ENCODE peak calls at places on chromosomes 4 and X, in four cellular contexts. One of them, this sample, is unnamed.

GRCh38 chr4:15672096-15672495 is 9.5 kb upstream of the FAM200B start:
- DNase-seq in GM12878: no peak
- DNase-seq in H1: no peak
- DNase-seq in HepG2: no peak
- DNase-seq in this sample: no peak

GRCh38 chrX:18666614-18667013 is 5.3 kb downstream of the RS1 start:
- DNase-seq in GM12878: no peak
- DNase-seq in HepG2: no peak
- DNase-seq in H1: no peak
- DNase-seq in this sample: no peak

GRCh38 chr4:168221298-168221697 is 97.3 kb downstream of the DDX60 start:
- DNase-seq in HepG2: no peak
- DNase-seq in H1: no peak
- DNase-seq in GM12878: no peak
- DNase-seq in this sample: no peak

GRCh38 chrX:1387141-1387776 is 4.7 kb downstream of the SLC25A6 start:
- DNase-seq in GM12878: no peak
- DNase-seq in H1: peak; percentile 43
- DNase-seq in HepG2: no peak
- DNase-seq in this sample: no peak

GRCh38 chr4:53281438-53281837 is 84.4 kb downstream of the SCFD2 start:
- DNase-seq in H1: no peak
- DNase-seq in HepG2: no peak
- DNase-seq in GM12878: no peak
- DNase-seq in this sample: no peak

GRCh38 chr4:123116412-123116811 is 194.0 kb upstream of the NUDT6 start:
- DNase-seq in HepG2: peak; percentile 37
- DNase-seq in GM12878: no peak
- DNase-seq in H1: no peak
- DNase-seq in this sample: no peak

GRCh38 chr4:26081795-26082498 is 167.9 kb downstream of the SMIM20 start:
- DNase-seq in H1: no peak
- DNase-seq in HepG2: peak; percentile 32
- DNase-seq in GM12878: no peak
- DNase-seq in this sample: peak; percentile 27

GRCh38 chr4:106809083-106809482 is 227.0 kb downstream of the DKK2 start:
- DNase-seq in H1: no peak
- DNase-seq in GM12878: no peak
- DNase-seq in HepG2: peak; percentile 19
- DNase-seq in this sample: peak; percentile 9

GRCh38 chr4:120517966-120518365 is 404.6 kb downstream of the PRDM5 start:
- DNase-seq in H1: no peak
- DNase-seq in HepG2: peak; percentile 9
- DNase-seq in GM12878: peak; percentile 42
- DNase-seq in this sample: no peak

GRCh38 chr4:169485791-169486742 is 126.3 kb downstream of the NEK1 start:
- DNase-seq in GM12878: peak; percentile 68
- DNase-seq in H1: peak; percentile 48
- DNase-seq in HepG2: peak; percentile 36
- DNase-seq in this sample: peak; percentile 23

GRCh38 chr4:47374477-47374876 is 89.0 kb downstream of the COMMD8 start:
- DNase-seq in GM12878: no peak
- DNase-seq in HepG2: no peak
- DNase-seq in H1: no peak
- DNase-seq in this sample: no peak

GRCh38 chrX:103562801-103563200 is 22.5 kb upstream of the TCEAL4 start:
- DNase-seq in H1: no peak
- DNase-seq in GM12878: no peak
- DNase-seq in HepG2: no peak
- DNase-seq in this sample: no peak

GRCh38 chr4:176635372-176636261 is 157.1 kb downstream of the VEGFC start:
- DNase-seq in HepG2: no peak
- DNase-seq in H1: no peak
- DNase-seq in GM12878: no peak
- DNase-seq in this sample: no peak

GRCh38 chr4:55021214-55021613 is 104.2 kb downstream of the KDR start:
- DNase-seq in GM12878: no peak
- DNase-seq in HepG2: no peak
- DNase-seq in H1: no peak
- DNase-seq in this sample: no peak

GRCh38 chr4:2695661-2696060 is 60.5 kb downstream of the TNIP2 start:
- DNase-seq in HepG2: no peak
- DNase-seq in H1: no peak
- DNase-seq in GM12878: no peak
- DNase-seq in this sample: no peak

GRCh38 chr4:94452476-94453300 is 946 bp downstream of the PDLIM5 start:
- DNase-seq in HepG2: peak; percentile 81
- DNase-seq in GM12878: no peak
- DNase-seq in H1: peak; percentile 69
- DNase-seq in this sample: peak; percentile 40

GRCh38 chr4:170872794-170873193 is 783.0 kb upstream of the AADAT start:
- DNase-seq in GM12878: no peak
- DNase-seq in HepG2: no peak
- DNase-seq in H1: no peak
- DNase-seq in this sample: no peak

GRCh38 chrX:101483705-101484104 is 1.6 kb upstream of the ARMCX4 start:
- DNase-seq in GM12878: no peak
- DNase-seq in H1: no peak
- DNase-seq in HepG2: no peak
- DNase-seq in this sample: no peak

GRCh38 chrX:9342581-9343051 is 122.2 kb upstream of the TBL1X start:
- DNase-seq in GM12878: no peak
- DNase-seq in H1: peak; percentile 77
- DNase-seq in HepG2: peak; percentile 29
- DNase-seq in this sample: peak; percentile 76

GRCh38 chrX:79366888-79367749 is at the start of gene ITM2A:
- DNase-seq in H1: peak; percentile 53
- DNase-seq in GM12878: no peak
- DNase-seq in HepG2: no peak
- DNase-seq in this sample: peak; percentile 25

GRCh38 chr4:6730603-6731300 is 14.8 kb downstream of the BLOC1S4 start:
- DNase-seq in H1: no peak
- DNase-seq in GM12878: no peak
- DNase-seq in HepG2: no peak
- DNase-seq in this sample: no peak

GRCh38 chrX:83845397-83845796 is 15.5 kb upstream of the CYLC1 start:
- DNase-seq in GM12878: no peak
- DNase-seq in H1: no peak
- DNase-seq in HepG2: peak; percentile 18
- DNase-seq in this sample: peak; percentile 27

GRCh38 chrX:41334866-41335589 is 1.1 kb downstream of the DDX3X start:
- DNase-seq in H1: no peak
- DNase-seq in GM12878: no peak
- DNase-seq in HepG2: no peak
- DNase-seq in this sample: no peak

GRCh38 chr4:123896446-123897071 is 500.0 kb downstream of the SPRY1 start:
- DNase-seq in GM12878: no peak
- DNase-seq in H1: no peak
- DNase-seq in HepG2: no peak
- DNase-seq in this sample: no peak

GRCh38 chr4:24582235-24582863 is 2.0 kb downstream of the DHX15 start:
- DNase-seq in GM12878: no peak
- DNase-seq in HepG2: no peak
- DNase-seq in H1: no peak
- DNase-seq in this sample: no peak
- H3K4me3 ChIP-seq in GM12878: peak overlapping the region; percentile 70
- H3K4me3 ChIP-seq in HepG2: peak overlapping the region; percentile 98
- H3K4me3 ChIP-seq in H1: peak overlapping the region; percentile 94
- H3K4me3 ChIP-seq in this sample: peak overlapping the region; percentile 97

GRCh38 chrX:12972867-12973560 is 1.9 kb upstream of the TMSB4X start:
- DNase-seq in GM12878: no peak
- DNase-seq in HepG2: no peak
- DNase-seq in H1: no peak
- DNase-seq in this sample: no peak
- H3K4me1 ChIP-seq in GM12878: peaks cover 7% of the 10 kb centered on the region
- H3K4me1 ChIP-seq in HepG2: no peaks in the 10 kb centered on the region
- H3K4me1 ChIP-seq in H1: no peaks in the 10 kb centered on the region
- H3K4me1 ChIP-seq in this sample: no peaks in the 10 kb centered on the region

DNA sequence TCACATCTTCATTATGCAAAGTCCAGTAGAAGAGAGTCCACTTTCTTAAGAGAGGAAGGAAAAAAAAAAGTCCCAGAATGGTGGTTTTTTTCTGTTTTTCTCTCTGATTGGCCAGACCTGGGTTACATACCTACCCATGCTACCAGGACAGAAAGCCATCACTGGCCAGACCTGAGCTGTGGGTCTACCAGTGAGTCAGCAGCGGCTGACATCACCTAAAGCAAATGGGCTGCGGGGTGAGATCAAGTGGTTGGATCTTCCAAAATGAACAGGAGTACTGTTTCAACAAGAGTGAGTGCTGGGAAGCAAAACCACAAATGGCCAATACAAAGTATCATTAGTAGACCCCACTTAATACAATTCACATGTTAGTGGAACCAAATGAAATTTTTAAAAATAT is 1.6 kb upstream of the NDST3 start:
- DNase-seq in HepG2: no peak
- DNase-seq in GM12878: no peak
- DNase-seq in H1: no peak
- DNase-seq in this sample: peak; percentile 0
- TF ChIP-seq SUZ12 in HepG2: no peak
- TF ChIP-seq SUZ12 in GM12878: no peak
- TF ChIP-seq SUZ12 in H1: no peak
- TF ChIP-seq SUZ12 in this sample: no peak

DNA sequence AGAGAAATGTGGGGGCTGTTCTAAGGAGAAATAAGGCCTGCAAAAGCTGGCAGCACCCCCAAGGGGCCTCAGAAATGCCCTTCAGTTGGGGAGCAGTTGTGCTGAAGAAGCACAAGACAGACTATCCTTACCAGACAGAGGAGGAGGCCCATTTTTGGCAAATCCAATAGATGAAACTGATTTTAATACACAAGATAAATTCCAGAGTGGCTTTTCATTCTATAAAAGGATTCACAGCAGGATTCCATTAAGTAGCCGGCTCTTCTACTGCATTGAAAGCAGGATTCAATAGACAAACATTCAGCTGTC is 8.1 kb downstream of the SEPTIN6 start:
- DNase-seq in GM12878: no peak
- DNase-seq in HepG2: no peak
- DNase-seq in H1: no peak
- DNase-seq in this sample: no peak
- H3K4me3 ChIP-seq in GM12878: peak overlapping the region; percentile 60
- H3K4me3 ChIP-seq in HepG2: no peak overlapping the region
- H3K4me3 ChIP-seq in H1: no peak overlapping the region
- H3K4me3 ChIP-seq in this sample: no peak overlapping the region

GRCh38 chrX:24465524-24465850 is 401 bp downstream of the PDK3 start:
- DNase-seq in HepG2: no peak
- DNase-seq in GM12878: no peak
- DNase-seq in H1: no peak
- DNase-seq in this sample: no peak

GRCh38 chrX:24464836-24465523 is at the start of gene PDK3:
- DNase-seq in GM12878: peak; percentile 45
- DNase-seq in H1: peak; percentile 73
- DNase-seq in HepG2: peak; percentile 73
- DNase-seq in this sample: peak; percentile 84

GRCh38 chrX:24466025-24466424 is 939 bp downstream of the PDK3 start:
- DNase-seq in HepG2: no peak
- DNase-seq in H1: no peak
- DNase-seq in GM12878: no peak
- DNase-seq in this sample: no peak

GRCh38 chrX:24471808-24472207 is 6.7 kb downstream of the PDK3 start:
- DNase-seq in GM12878: no peak
- DNase-seq in HepG2: no peak
- DNase-seq in H1: no peak
- DNase-seq in this sample: no peak

DNA sequence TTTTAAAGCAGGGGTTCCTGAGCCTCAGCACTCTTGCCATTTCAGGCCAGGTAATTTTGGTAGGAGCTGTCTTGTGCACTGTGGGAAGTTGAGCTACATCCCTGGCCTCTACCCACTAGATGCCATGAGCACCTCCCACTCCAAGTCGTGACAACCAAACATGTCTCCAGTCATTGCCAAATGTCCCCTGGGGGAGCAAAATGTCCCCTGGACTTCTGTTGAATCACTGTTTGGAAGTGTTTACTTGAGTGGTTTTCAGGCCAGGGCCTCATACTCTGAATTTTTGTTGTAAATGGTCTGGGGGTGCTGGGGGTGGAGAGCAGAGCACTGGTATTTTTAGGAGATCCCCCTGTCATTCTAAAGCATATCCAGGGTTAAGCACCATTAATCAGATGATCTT is 3.2 kb downstream of the PDK3 start:
- DNase-seq in GM12878: no peak
- DNase-seq in H1: no peak
- DNase-seq in HepG2: no peak
- DNase-seq in this sample: no peak
- H3K4me1 ChIP-seq in GM12878: peaks cover 2% of the 10 kb centered on the region
- H3K4me1 ChIP-seq in H1: no peaks in the 10 kb centered on the region
- H3K4me1 ChIP-seq in HepG2: peaks cover 27% of the 10 kb centered on the region
- H3K4me1 ChIP-seq in this sample: no peaks in the 10 kb centered on the region

DNA sequence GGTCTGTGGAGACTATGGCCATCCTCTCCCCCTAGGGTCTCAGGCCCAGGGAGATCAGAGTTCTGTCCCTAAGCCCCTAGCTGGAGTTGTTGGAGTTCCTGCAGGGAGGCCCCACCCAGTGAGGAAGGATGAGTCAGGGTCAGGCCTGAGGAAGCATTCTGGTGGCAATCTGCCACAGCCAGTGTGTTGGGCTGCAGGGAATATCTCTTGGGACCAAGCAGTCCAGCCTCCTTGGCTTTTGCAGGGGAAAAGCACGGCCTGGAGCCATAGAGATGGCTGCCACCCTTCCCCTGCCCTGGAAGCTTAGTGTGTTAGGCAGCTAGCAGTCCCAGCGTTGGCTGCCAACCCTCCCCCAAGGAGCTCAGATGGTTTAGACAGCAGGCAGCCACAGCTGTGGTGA is 202.4 kb downstream of the RTL9 start:
- DNase-seq in GM12878: no peak
- DNase-seq in HepG2: no peak
- DNase-seq in H1: no peak
- DNase-seq in this sample: no peak
- TF ChIP-seq SUZ12 in GM12878: no peak
- TF ChIP-seq SUZ12 in HepG2: no peak
- TF ChIP-seq SUZ12 in H1: no peak
- TF ChIP-seq SUZ12 in this sample: no peak

DNA sequence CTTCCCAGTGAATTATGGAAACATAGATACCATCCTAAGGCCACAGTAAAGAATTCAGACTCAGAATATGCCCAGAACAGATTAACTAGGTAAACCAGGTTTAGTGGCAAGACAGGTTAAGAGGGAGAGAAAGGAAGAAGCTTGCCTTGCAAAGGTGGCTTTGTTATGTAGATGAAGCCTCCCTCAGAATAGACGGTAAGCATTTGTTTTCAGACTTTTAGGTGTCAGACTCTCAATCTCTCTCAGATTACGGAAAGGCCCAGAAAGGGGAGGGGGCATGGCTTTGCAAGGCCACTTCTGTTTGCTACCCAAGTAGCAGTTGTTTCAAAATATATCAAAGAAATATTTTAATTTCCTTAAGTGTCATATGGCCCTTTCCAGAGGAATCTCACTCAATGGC is 457.1 kb upstream of the BOD1L1 start:
- DNase-seq in H1: no peak
- DNase-seq in GM12878: no peak
- DNase-seq in HepG2: no peak
- DNase-seq in this sample: peak; percentile 81
- H3K4me3 ChIP-seq in H1: no peak overlapping the region
- H3K4me3 ChIP-seq in GM12878: no peak overlapping the region
- H3K4me3 ChIP-seq in HepG2: no peak overlapping the region
- H3K4me3 ChIP-seq in this sample: no peak overlapping the region

GRCh38 chrX:39905475-39905889 is 192.3 kb downstream of the BCOR start:
- DNase-seq in HepG2: no peak
- DNase-seq in H1: no peak
- DNase-seq in GM12878: no peak
- DNase-seq in this sample: no peak
- H3K4me1 ChIP-seq in HepG2: peaks cover 41% of the 10 kb centered on the region
- H3K4me1 ChIP-seq in H1: peaks cover 2% of the 10 kb centered on the region
- H3K4me1 ChIP-seq in GM12878: peaks cover 12% of the 10 kb centered on the region
- H3K4me1 ChIP-seq in this sample: peaks cover 32% of the 10 kb centered on the region

GRCh38 chr4:8615921-8616787 is 23.6 kb downstream of the CPZ start:
- DNase-seq in H1: no peak
- DNase-seq in HepG2: no peak
- DNase-seq in GM12878: no peak
- DNase-seq in this sample: no peak
- TF ChIP-seq SUZ12 in H1: no peak
- TF ChIP-seq SUZ12 in HepG2: no peak
- TF ChIP-seq SUZ12 in GM12878: no peak
- TF ChIP-seq SUZ12 in this sample: no peak

This sample was measured in NT2/D1.